ENCODE peak calls at places on chromosomes 12 and 14, in six cellular contexts. E, R, L, P, B and Z are unnamed samples. For H3K79me1, the result is how much of the 10 kb centered on the place peaks cover.

GRCh38 chr12:12428047-12428446 is 71.2 kb downstream of the BORCS5 start:
- DNase-seq in R (no peak), P (no peak), E (peak), L (no peak), B (no peak), Z (peak)

GRCh38 chr12:1173806-1174617 is 183.0 kb downstream of the ERC1 start:
- DNase-seq in R (no peak), E (no peak), B (no peak), L (no peak), P (no peak), Z (no peak)

GRCh38 chr12:45946435-45946834 is 43.9 kb downstream of the SCAF11 start:
- DNase-seq in R (no peak), E (no peak), B (no peak), P (no peak), L (no peak), Z (no peak)

GRCh38 chr12:122961551-122962329 is 4.5 kb downstream of the ABCB9 start:
- DNase-seq in B (no peak), P (no peak), R (no peak), E (no peak), L (no peak), Z (no peak)

GRCh38 chr12:124324803-124325705 is 30.2 kb downstream of the RFLNA start:
- DNase-seq in R (no peak), L (no peak), P (no peak), E (no peak), B (no peak), Z (no peak)

GRCh38 chr12:116642683-116643082 is 83.5 kb downstream of the MAP1LC3B2 start:
- DNase-seq in R (no peak), L (no peak), E (no peak), P (no peak), B (no peak), Z (no peak)

GRCh38 chr14:72892103-72892878 is 1.6 kb downstream of the DPF3 start:
- DNase-seq in B (peak), P (no peak), R (no peak), L (peak), E (peak), Z (peak)

GRCh38 chr12:115387392-115387791 is 703.4 kb upstream of the TBX3 start:
- DNase-seq in B (no peak), R (no peak), L (no peak), E (no peak), P (no peak), Z (no peak)

GRCh38 chr12:104524026-104524425 is 67.3 kb downstream of the CHST11 start:
- DNase-seq in B (no peak), P (no peak), E (no peak), L (no peak), R (no peak), Z (no peak)

GRCh38 chr14:72723741-72724530 is 170.0 kb downstream of the DPF3 start:
- DNase-seq in E (no peak), B (no peak), L (peak), P (no peak), R (no peak), Z (no peak)

GRCh38 chr14:59325906-59326305 is 137.4 kb downstream of the DAAM1 start:
- DNase-seq in R (no peak), B (no peak), L (peak), P (no peak), E (peak), Z (no peak)

GRCh38 chr12:76669981-76670380 is 93.9 kb upstream of the ZDHHC17 start:
- DNase-seq in L (no peak), R (no peak), B (no peak), E (no peak), P (no peak), Z (no peak)

GRCh38 chr12:84512751-84513150 is 399.8 kb downstream of the SLC6A15 start:
- DNase-seq in E (no peak), R (no peak), B (no peak), P (no peak), L (no peak), Z (no peak)

GRCh38 chr14:64089920-64090319 is 204.3 kb downstream of the ESR2 start:
- DNase-seq in E (peak), B (peak), R (peak), P (no peak), L (peak), Z (no peak)

GRCh38 chr14:102509744-102510615 is at the start of gene ANKRD9:
- DNase-seq in L (peak), R (peak), P (peak), E (peak), B (peak), Z (peak)

GRCh38 chr12:63978519-63978918 is 134.0 kb downstream of the SRGAP1 start:
- DNase-seq in P (no peak), E (peak), L (peak), B (no peak), R (no peak), Z (peak)

GRCh38 chr12:109596418-109597244 is 23.0 kb downstream of the MVK start:
- DNase-seq in R (no peak), P (no peak), B (no peak), E (no peak), L (no peak), Z (no peak)

GRCh38 chr12:27709212-27709931 is 1.3 kb upstream of the MRPS35 start:
- DNase-seq in B (no peak), L (no peak), P (no peak), R (no peak), E (no peak), Z (no peak)

GRCh38 chr12:27709932-27710591 is 570 bp upstream of the MRPS35 start:
- DNase-seq in E (no peak), L (peak), P (peak), R (no peak), B (no peak), Z (peak)

GRCh38 chr12:27711957-27712356 is 1.3 kb downstream of the MRPS35 start:
- DNase-seq in B (no peak), E (no peak), R (no peak), P (no peak), L (no peak), Z (no peak)

GRCh38 chr12:27711312-27711682 is 665 bp downstream of the MRPS35 start:
- DNase-seq in E (no peak), L (no peak), P (no peak), R (no peak), B (peak), Z (peak)

DNA sequence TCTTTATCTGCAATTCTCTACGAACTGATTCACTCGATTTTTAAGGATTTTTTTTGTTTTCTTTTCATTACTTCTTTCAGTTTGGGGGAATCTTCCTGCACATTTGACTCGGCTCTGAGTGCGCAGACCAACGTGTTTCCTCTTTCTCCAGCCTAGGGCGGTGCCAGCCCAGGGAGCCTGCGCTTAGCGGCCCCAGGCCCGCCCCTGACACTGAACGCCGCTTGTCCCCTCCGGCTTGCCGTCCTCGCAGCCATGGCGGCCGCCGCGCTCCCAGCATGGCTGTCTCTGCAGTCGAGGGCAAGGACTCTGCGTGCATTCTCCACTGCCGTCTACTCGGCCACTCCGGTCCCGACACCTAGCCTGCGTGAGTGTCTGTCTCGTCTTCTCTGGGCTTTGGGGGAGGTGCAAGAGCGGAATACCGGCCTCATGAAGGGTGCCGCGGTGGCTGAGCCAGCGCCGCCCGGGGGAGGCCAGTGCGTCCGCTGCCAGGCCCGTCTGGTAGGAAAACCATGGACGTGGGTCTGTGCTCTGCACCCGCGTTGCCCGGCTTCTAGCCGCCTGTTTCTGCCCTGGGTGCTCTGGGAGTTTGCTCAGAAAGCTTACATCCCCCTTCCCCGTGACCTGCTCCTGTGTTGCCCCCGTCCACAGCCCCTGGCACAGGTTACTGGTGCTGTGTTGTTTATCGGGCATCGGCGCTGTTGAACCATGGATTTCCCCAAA is at the start of gene MRPS35:
- DNase-seq in B (peak), L (peak), E (peak), P (peak), R (peak), Z (peak)
- H3K18ac ChIP-seq in B (peak), L (peak), E (peak), P (peak), R (peak), Z (peak)

GRCh38 chr14:52873694-52874093 is 77.2 kb downstream of the FERMT2 start:
- DNase-seq in P (no peak), E (peak), R (no peak), B (no peak), L (peak), Z (peak)

GRCh38 chr14:52874389-52874788 is 76.5 kb downstream of the FERMT2 start:
- DNase-seq in R (no peak), P (no peak), B (no peak), L (no peak), E (no peak), Z (no peak)

GRCh38 chr14:52875707-52876106 is 75.1 kb downstream of the FERMT2 start:
- DNase-seq in E (no peak), P (no peak), L (no peak), R (no peak), B (no peak), Z (peak)

GRCh38 chr14:52871606-52872005 is 79.2 kb downstream of the FERMT2 start:
- DNase-seq in P (no peak), L (no peak), R (no peak), E (no peak), B (peak), Z (peak)

DNA sequence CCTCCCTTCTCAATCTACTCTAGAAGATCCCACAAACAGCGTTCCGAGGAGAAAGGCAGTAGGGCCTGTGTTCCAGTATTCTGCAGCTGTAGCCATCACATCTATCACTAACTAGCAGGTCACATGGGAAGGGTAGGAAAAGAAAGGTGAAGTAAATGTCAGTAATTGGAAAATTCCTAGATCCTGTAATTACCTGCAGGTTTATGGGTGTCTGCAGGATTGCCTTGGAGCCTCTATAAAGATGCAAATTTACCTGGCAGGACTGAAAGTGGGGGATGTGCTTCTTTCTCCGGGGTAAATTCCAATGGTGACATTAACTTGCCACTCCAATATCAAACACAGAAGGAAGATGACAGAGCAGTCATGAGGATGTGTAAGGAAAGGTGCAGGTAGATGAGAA is 77.8 kb downstream of the FERMT2 start:
- DNase-seq in P (no peak), R (no peak), L (no peak), B (no peak), E (no peak), Z (no peak)
- H3K79me1 ChIP-seq in P (under half), R (under half), L (under half), B (under half), E (under half), Z (under half)

GRCh38 chr12:89861086-89861485 is 152.4 kb upstream of the ATP2B1 start:
- DNase-seq in E (peak), B (no peak), R (no peak), L (peak), P (no peak), Z (no peak)

GRCh38 chr12:89864419-89864818 is 155.8 kb upstream of the ATP2B1 start:
- DNase-seq in L (no peak), B (no peak), E (peak), P (no peak), R (no peak), Z (no peak)

GRCh38 chr12:89863968-89864367 is 155.3 kb upstream of the ATP2B1 start:
- DNase-seq in P (no peak), L (no peak), B (no peak), E (no peak), R (no peak), Z (no peak)

GRCh38 chr12:89863332-89863938 is 154.8 kb upstream of the ATP2B1 start:
- DNase-seq in L (no peak), B (no peak), R (no peak), E (no peak), P (no peak), Z (no peak)

DNA sequence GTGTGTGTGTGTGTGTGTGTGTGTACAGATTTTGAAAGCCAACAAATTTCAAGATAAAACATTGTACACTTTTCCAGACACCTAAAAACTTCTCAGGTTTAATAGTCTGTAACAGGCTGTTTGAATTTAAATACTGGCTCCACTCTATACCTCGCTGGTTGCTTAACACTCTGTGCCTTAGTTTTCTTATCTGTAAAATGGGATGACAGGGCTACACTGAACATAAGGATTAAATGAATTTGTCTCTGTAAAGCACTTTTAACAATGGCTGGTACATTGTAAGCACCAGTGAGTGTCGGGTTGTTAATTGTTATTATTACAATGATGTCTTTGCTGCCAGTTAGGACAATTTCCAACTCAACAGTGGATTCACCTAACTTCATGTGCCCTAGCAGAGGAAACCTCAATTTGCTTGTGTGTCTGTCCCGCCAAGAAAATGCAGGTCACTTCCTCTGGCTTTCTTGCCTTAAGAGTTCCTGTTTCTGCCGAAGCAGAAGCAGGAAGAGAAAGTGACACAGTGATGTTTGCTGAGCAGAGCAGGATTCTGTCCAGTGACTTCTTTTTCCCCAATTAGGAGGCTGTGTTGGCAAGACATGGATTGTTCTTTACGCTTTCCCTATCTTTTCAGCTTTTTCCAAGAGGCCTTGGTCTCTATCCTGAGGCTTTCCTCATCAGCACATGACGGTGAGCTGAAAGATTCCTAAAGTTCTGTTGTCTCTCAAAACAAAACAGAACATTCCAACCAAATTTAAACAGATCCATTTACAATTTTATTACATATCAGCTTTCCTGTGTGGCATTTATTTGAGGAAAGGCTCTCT is 154.1 kb upstream of the ATP2B1 start:
- DNase-seq in B (no peak), L (no peak), E (peak), R (no peak), P (no peak), Z (peak)
- H3K4me3 ChIP-seq in B (no peak), L (no peak), E (no peak), R (no peak), P (no peak), Z (no peak)

DNA sequence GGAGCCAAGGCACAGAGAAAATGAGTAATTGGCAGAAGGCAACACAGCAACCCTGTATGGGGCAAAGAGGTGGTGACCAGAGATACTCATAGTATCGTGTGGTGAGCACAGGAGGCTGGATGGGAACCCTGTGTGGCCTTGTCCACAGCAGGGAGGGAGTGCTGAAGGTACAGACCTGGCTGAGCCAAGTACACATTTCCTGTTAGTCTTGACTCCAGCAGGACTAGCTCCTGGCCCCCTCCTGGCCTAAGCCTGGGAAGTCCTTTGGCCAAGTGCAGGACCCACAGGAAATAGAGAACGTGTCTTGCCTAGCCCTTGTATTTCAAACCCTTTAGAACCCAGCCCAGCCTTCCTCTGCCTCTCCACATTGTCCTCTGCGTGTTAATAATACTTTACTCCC is 289.8 kb upstream of the PWP1 start:
- DNase-seq in B (peak), E (no peak), P (no peak), L (no peak), R (no peak), Z (no peak)
- H3K18ac ChIP-seq in B (no peak), E (no peak), P (no peak), L (no peak), R (no peak), Z (no peak)

GRCh38 chr12:43795716-43796282 is 10.3 kb downstream of the TWF1 start:
- DNase-seq in R (no peak), E (peak), B (no peak), P (no peak), L (peak), Z (peak)
- H3K79me1 ChIP-seq in R (under half), E (under half), B (under half), P (under half), L (under half), Z (under half)